ENCODE peak calls at places on chromosomes 3 and 15, in six cellular contexts. One of them, this sample, is unnamed.

GRCh38 chr15:37017031-37017625 is 83.2 kb downstream of the MEIS2 start:
- DNase-seq in ecto neural progenitor cell: no peak
- DNase-seq in renal cortical epithelial cell: no peak
- DNase-seq in sciatic nerve: no peak
- DNase-seq in foreskin fibroblast: no peak
- DNase-seq in activated CD4-positive, alpha-beta T cell treated with anti-CD3 and anti-CD28 coated beads, Interleukin-2, amount 10 ng/mL, durations not matched to agents 7 days and 5 days: no peak
- DNase-seq in this sample: no peak

GRCh38 chr3:195461518-195462307 is 18.9 kb upstream of the ACAP2 start:
- DNase-seq in ecto neural progenitor cell: no peak
- DNase-seq in renal cortical epithelial cell: no peak
- DNase-seq in sciatic nerve: no peak
- DNase-seq in foreskin fibroblast: no peak
- DNase-seq in activated CD4-positive, alpha-beta T cell treated with anti-CD3 and anti-CD28 coated beads, Interleukin-2, amount 10 ng/mL, durations not matched to agents 7 days and 5 days: no peak
- DNase-seq in this sample: no peak

GRCh38 chr15:101528108-101528916 is 38.8 kb upstream of the PCSK6 start:
- DNase-seq in ecto neural progenitor cell: peak; percentile 44
- DNase-seq in renal cortical epithelial cell: peak; percentile 93
- DNase-seq in sciatic nerve: no peak
- DNase-seq in foreskin fibroblast: no peak
- DNase-seq in activated CD4-positive, alpha-beta T cell treated with anti-CD3 and anti-CD28 coated beads, Interleukin-2, amount 10 ng/mL, durations not matched to agents 7 days and 5 days: no peak
- DNase-seq in this sample: no peak

GRCh38 chr3:64489361-64490044 is 198.3 kb downstream of the ADAMTS9 start:
- DNase-seq in ecto neural progenitor cell: peak; percentile 93
- DNase-seq in renal cortical epithelial cell: peak; percentile 79
- DNase-seq in sciatic nerve: no peak
- DNase-seq in foreskin fibroblast: no peak
- DNase-seq in activated CD4-positive, alpha-beta T cell treated with anti-CD3 and anti-CD28 coated beads, Interleukin-2, amount 10 ng/mL, durations not matched to agents 7 days and 5 days: no peak
- DNase-seq in this sample: no peak

GRCh38 chr3:43998374-43998840 is 243.3 kb upstream of the TOPAZ1 start:
- DNase-seq in ecto neural progenitor cell: no peak
- DNase-seq in renal cortical epithelial cell: no peak
- DNase-seq in sciatic nerve: no peak
- DNase-seq in foreskin fibroblast: no peak
- DNase-seq in activated CD4-positive, alpha-beta T cell treated with anti-CD3 and anti-CD28 coated beads, Interleukin-2, amount 10 ng/mL, durations not matched to agents 7 days and 5 days: no peak
- DNase-seq in this sample: no peak

GRCh38 chr15:20340931-20341661 is 200.5 kb downstream of the GOLGA6L6 start:
- DNase-seq in ecto neural progenitor cell: peak; percentile 93
- DNase-seq in renal cortical epithelial cell: no peak
- DNase-seq in sciatic nerve: peak; percentile 90
- DNase-seq in foreskin fibroblast: no peak
- DNase-seq in activated CD4-positive, alpha-beta T cell treated with anti-CD3 and anti-CD28 coated beads, Interleukin-2, amount 10 ng/mL, durations not matched to agents 7 days and 5 days: peak; percentile 28
- DNase-seq in this sample: peak; percentile 14

GRCh38 chr3:31361391-31362273 is 171.1 kb upstream of the STT3B start:
- DNase-seq in ecto neural progenitor cell: no peak
- DNase-seq in renal cortical epithelial cell: peak; percentile 69
- DNase-seq in sciatic nerve: no peak
- DNase-seq in foreskin fibroblast: peak; percentile 65
- DNase-seq in activated CD4-positive, alpha-beta T cell treated with anti-CD3 and anti-CD28 coated beads, Interleukin-2, amount 10 ng/mL, durations not matched to agents 7 days and 5 days: no peak
- DNase-seq in this sample: no peak

GRCh38 chr3:127449489-127450212 is 140.9 kb downstream of the TPRA1 start:
- DNase-seq in ecto neural progenitor cell: peak; percentile 28
- DNase-seq in renal cortical epithelial cell: no peak
- DNase-seq in sciatic nerve: peak; percentile 23
- DNase-seq in foreskin fibroblast: no peak
- DNase-seq in activated CD4-positive, alpha-beta T cell treated with anti-CD3 and anti-CD28 coated beads, Interleukin-2, amount 10 ng/mL, durations not matched to agents 7 days and 5 days: no peak
- DNase-seq in this sample: no peak

GRCh38 chr3:177106184-177106583 is 91.1 kb downstream of the TBL1XR1 start:
- DNase-seq in ecto neural progenitor cell: no peak
- DNase-seq in renal cortical epithelial cell: no peak
- DNase-seq in sciatic nerve: no peak
- DNase-seq in foreskin fibroblast: no peak
- DNase-seq in activated CD4-positive, alpha-beta T cell treated with anti-CD3 and anti-CD28 coated beads, Interleukin-2, amount 10 ng/mL, durations not matched to agents 7 days and 5 days: no peak
- DNase-seq in this sample: no peak

GRCh38 chr3:71011565-71012287 is 571.8 kb downstream of the FOXP1 start:
- DNase-seq in ecto neural progenitor cell: no peak
- DNase-seq in renal cortical epithelial cell: peak; percentile 78
- DNase-seq in sciatic nerve: no peak
- DNase-seq in foreskin fibroblast: no peak
- DNase-seq in activated CD4-positive, alpha-beta T cell treated with anti-CD3 and anti-CD28 coated beads, Interleukin-2, amount 10 ng/mL, durations not matched to agents 7 days and 5 days: no peak
- DNase-seq in this sample: no peak

GRCh38 chr3:132536442-132537153 is 60.5 kb upstream of the ACKR4 start:
- DNase-seq in ecto neural progenitor cell: no peak
- DNase-seq in renal cortical epithelial cell: no peak
- DNase-seq in sciatic nerve: no peak
- DNase-seq in foreskin fibroblast: no peak
- DNase-seq in activated CD4-positive, alpha-beta T cell treated with anti-CD3 and anti-CD28 coated beads, Interleukin-2, amount 10 ng/mL, durations not matched to agents 7 days and 5 days: no peak
- DNase-seq in this sample: no peak

GRCh38 chr3:5187920-5188418 is 462 bp downstream of the EDEM1 start:
- DNase-seq in ecto neural progenitor cell: no peak
- DNase-seq in renal cortical epithelial cell: no peak
- DNase-seq in sciatic nerve: peak; percentile 75
- DNase-seq in foreskin fibroblast: peak; percentile 32
- DNase-seq in activated CD4-positive, alpha-beta T cell treated with anti-CD3 and anti-CD28 coated beads, Interleukin-2, amount 10 ng/mL, durations not matched to agents 7 days and 5 days: peak; percentile 49
- DNase-seq in this sample: no peak

GRCh38 chr3:185420762-185421161 is 57.8 kb downstream of the MAP3K13 start:
- DNase-seq in ecto neural progenitor cell: no peak
- DNase-seq in renal cortical epithelial cell: peak; percentile 73
- DNase-seq in sciatic nerve: no peak
- DNase-seq in foreskin fibroblast: no peak
- DNase-seq in activated CD4-positive, alpha-beta T cell treated with anti-CD3 and anti-CD28 coated beads, Interleukin-2, amount 10 ng/mL, durations not matched to agents 7 days and 5 days: no peak
- DNase-seq in this sample: no peak

GRCh38 chr3:67647390-67647878 is 7.0 kb downstream of the SUCLG2 start:
- DNase-seq in ecto neural progenitor cell: no peak
- DNase-seq in renal cortical epithelial cell: peak; percentile 100
- DNase-seq in sciatic nerve: no peak
- DNase-seq in foreskin fibroblast: peak; percentile 99
- DNase-seq in activated CD4-positive, alpha-beta T cell treated with anti-CD3 and anti-CD28 coated beads, Interleukin-2, amount 10 ng/mL, durations not matched to agents 7 days and 5 days: no peak
- DNase-seq in this sample: peak; percentile 61

GRCh38 chr3:72489916-72490315 is 358.3 kb downstream of the SHQ1 start:
- DNase-seq in ecto neural progenitor cell: no peak
- DNase-seq in renal cortical epithelial cell: no peak
- DNase-seq in sciatic nerve: no peak
- DNase-seq in foreskin fibroblast: no peak
- DNase-seq in activated CD4-positive, alpha-beta T cell treated with anti-CD3 and anti-CD28 coated beads, Interleukin-2, amount 10 ng/mL, durations not matched to agents 7 days and 5 days: no peak
- DNase-seq in this sample: no peak